ENCODE peak calls at places on chromosomes 11 and 22, in nine cellular contexts. One of them, this sample, is unnamed.

GRCh38 chr11:31240340-31240904 is 129.1 kb downstream of the DCDC1 start:
- DNase-seq in transverse colon: no peak
- DNase-seq in cardiac muscle cell: peak; percentile 72
- DNase-seq in suprapubic skin: no peak
- DNase-seq in AG04450: peak; percentile 1
- DNase-seq in fibroblast of lung: peak; percentile 47
- DNase-seq in right atrium auricular region: no peak
- DNase-seq in HCT116: peak; percentile 59
- DNase-seq in colonic mucosa: no peak
- DNase-seq in this sample: no peak

GRCh38 chr11:62909107-62909894 is 11.9 kb downstream of the CHRM1 start:
- DNase-seq in transverse colon: peak; percentile 85
- DNase-seq in cardiac muscle cell: peak; percentile 85
- DNase-seq in suprapubic skin: no peak
- DNase-seq in AG04450: peak; percentile 39
- DNase-seq in fibroblast of lung: peak; percentile 62
- DNase-seq in right atrium auricular region: peak; percentile 80
- DNase-seq in HCT116: peak; percentile 47
- DNase-seq in colonic mucosa: peak; percentile 91
- DNase-seq in this sample: peak; percentile 72

GRCh38 chr11:84714316-84714780 is 912.8 kb downstream of the DLG2 start:
- DNase-seq in transverse colon: peak; percentile 65
- DNase-seq in cardiac muscle cell: peak; percentile 6
- DNase-seq in suprapubic skin: no peak
- DNase-seq in AG04450: no peak
- DNase-seq in fibroblast of lung: peak; percentile 41
- DNase-seq in right atrium auricular region: no peak
- DNase-seq in HCT116: peak; percentile 12
- DNase-seq in colonic mucosa: peak; percentile 76
- DNase-seq in this sample: no peak

GRCh38 chr11:64451856-64452255 is 92.9 kb downstream of the RPS6KA4 start:
- DNase-seq in transverse colon: no peak
- DNase-seq in cardiac muscle cell: no peak
- DNase-seq in suprapubic skin: no peak
- DNase-seq in AG04450: no peak
- DNase-seq in fibroblast of lung: no peak
- DNase-seq in right atrium auricular region: no peak
- DNase-seq in HCT116: no peak
- DNase-seq in colonic mucosa: no peak
- DNase-seq in this sample: peak; percentile 36

GRCh38 chr22:24216541-24217209 is 28.2 kb downstream of the GGT5 start:
- DNase-seq in transverse colon: no peak
- DNase-seq in cardiac muscle cell: no peak
- DNase-seq in suprapubic skin: no peak
- DNase-seq in AG04450: no peak
- DNase-seq in fibroblast of lung: no peak
- DNase-seq in right atrium auricular region: no peak
- DNase-seq in HCT116: no peak
- DNase-seq in colonic mucosa: no peak
- DNase-seq in this sample: no peak

GRCh38 chr11:11334607-11335006 is 18.4 kb downstream of the CSNK2A3 start:
- DNase-seq in transverse colon: no peak
- DNase-seq in cardiac muscle cell: no peak
- DNase-seq in suprapubic skin: no peak
- DNase-seq in AG04450: no peak
- DNase-seq in fibroblast of lung: no peak
- DNase-seq in right atrium auricular region: no peak
- DNase-seq in HCT116: no peak
- DNase-seq in colonic mucosa: no peak
- DNase-seq in this sample: no peak

GRCh38 chr22:27801197-27801615 is 350 bp downstream of the MN1 start:
- DNase-seq in transverse colon: peak; percentile 30
- DNase-seq in cardiac muscle cell: peak; percentile 54
- DNase-seq in suprapubic skin: no peak
- DNase-seq in AG04450: no peak
- DNase-seq in fibroblast of lung: peak; percentile 66
- DNase-seq in right atrium auricular region: no peak
- DNase-seq in HCT116: no peak
- DNase-seq in colonic mucosa: no peak
- DNase-seq in this sample: no peak

GRCh38 chr11:78384231-78384630 is 33.4 kb downstream of the GAB2 start:
- DNase-seq in transverse colon: no peak
- DNase-seq in cardiac muscle cell: no peak
- DNase-seq in suprapubic skin: no peak
- DNase-seq in AG04450: no peak
- DNase-seq in fibroblast of lung: no peak
- DNase-seq in right atrium auricular region: no peak
- DNase-seq in HCT116: no peak
- DNase-seq in colonic mucosa: no peak
- DNase-seq in this sample: no peak

GRCh38 chr11:46321757-46322156 is 25.5 kb upstream of the DGKZ start:
- DNase-seq in transverse colon: no peak
- DNase-seq in cardiac muscle cell: peak; percentile 74
- DNase-seq in suprapubic skin: no peak
- DNase-seq in AG04450: no peak
- DNase-seq in fibroblast of lung: no peak
- DNase-seq in right atrium auricular region: no peak
- DNase-seq in HCT116: no peak
- DNase-seq in colonic mucosa: no peak
- DNase-seq in this sample: no peak

GRCh38 chr11:18248561-18248960 is at the start of gene SAA2:
- DNase-seq in transverse colon: no peak
- DNase-seq in cardiac muscle cell: no peak
- DNase-seq in suprapubic skin: no peak
- DNase-seq in AG04450: no peak
- DNase-seq in fibroblast of lung: no peak
- DNase-seq in right atrium auricular region: no peak
- DNase-seq in HCT116: no peak
- DNase-seq in colonic mucosa: no peak
- DNase-seq in this sample: no peak

GRCh38 chr22:24118689-24119384 is 62.5 kb upstream of the SUSD2 start:
- DNase-seq in transverse colon: no peak
- DNase-seq in cardiac muscle cell: no peak
- DNase-seq in suprapubic skin: no peak
- DNase-seq in AG04450: no peak
- DNase-seq in fibroblast of lung: no peak
- DNase-seq in right atrium auricular region: no peak
- DNase-seq in HCT116: no peak
- DNase-seq in colonic mucosa: no peak
- DNase-seq in this sample: no peak

GRCh38 chr11:112049777-112050176 is 24.0 kb downstream of the PIH1D2 start:
- DNase-seq in transverse colon: no peak
- DNase-seq in cardiac muscle cell: no peak
- DNase-seq in suprapubic skin: no peak
- DNase-seq in AG04450: no peak
- DNase-seq in fibroblast of lung: no peak
- DNase-seq in right atrium auricular region: no peak
- DNase-seq in HCT116: no peak
- DNase-seq in colonic mucosa: no peak
- DNase-seq in this sample: no peak

GRCh38 chr11:131033151-131033651 is 116.9 kb upstream of the SNX19 start:
- DNase-seq in transverse colon: no peak
- DNase-seq in cardiac muscle cell: peak; percentile 87
- DNase-seq in suprapubic skin: no peak
- DNase-seq in AG04450: peak; percentile 88
- DNase-seq in fibroblast of lung: peak; percentile 99
- DNase-seq in right atrium auricular region: no peak
- DNase-seq in HCT116: peak; percentile 12
- DNase-seq in colonic mucosa: no peak
- DNase-seq in this sample: no peak

GRCh38 chr11:48228761-48229160 is 12.2 kb downstream of the OR4B1 start:
- DNase-seq in transverse colon: no peak
- DNase-seq in cardiac muscle cell: no peak
- DNase-seq in suprapubic skin: no peak
- DNase-seq in AG04450: no peak
- DNase-seq in fibroblast of lung: no peak
- DNase-seq in right atrium auricular region: no peak
- DNase-seq in HCT116: no peak
- DNase-seq in colonic mucosa: no peak
- DNase-seq in this sample: no peak

DNA sequence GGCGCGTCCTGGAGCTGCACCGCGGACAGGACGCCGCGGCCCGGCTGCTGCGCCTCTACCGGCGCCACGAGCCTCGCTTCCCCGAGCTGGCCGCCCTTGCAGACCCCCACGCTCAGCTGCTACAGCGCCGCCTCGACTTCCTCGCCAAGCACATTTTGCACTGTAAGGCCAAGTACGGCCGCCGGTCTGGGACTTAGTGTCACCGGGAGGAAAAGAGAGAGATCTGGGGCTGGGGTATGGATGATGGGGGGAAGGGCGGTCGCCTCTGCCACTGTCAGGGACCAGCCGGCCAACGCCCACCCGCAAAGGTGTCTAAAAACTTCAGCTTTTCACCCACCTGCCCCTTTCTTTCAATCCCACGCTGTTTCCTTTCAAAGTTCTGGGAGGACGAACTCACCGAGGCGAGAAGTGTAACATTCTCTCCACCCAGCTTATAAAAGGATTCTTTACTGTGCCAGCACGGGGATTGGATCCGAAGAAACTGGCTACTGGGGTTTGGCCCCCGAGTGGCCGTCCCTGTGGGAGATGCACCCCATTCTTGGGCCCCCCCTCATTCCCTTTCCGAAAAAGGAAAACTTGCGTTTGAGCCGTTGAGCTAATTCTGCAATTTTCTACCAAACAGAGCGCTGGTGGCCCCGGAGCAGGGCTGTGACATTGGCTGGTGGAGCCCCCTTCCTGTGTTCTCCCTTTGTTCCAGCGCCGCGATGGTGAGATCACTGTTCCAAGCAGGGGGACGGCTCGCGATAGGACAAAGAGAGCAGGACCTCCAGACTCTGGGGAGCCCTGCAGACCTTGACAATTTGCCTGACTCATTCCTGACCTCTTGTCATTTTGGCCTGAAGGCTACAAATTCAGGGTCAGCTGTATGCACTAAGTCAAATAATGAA is 1.7 kb downstream of the FJX1 start:
- DNase-seq in transverse colon: peak; percentile 8
- DNase-seq in cardiac muscle cell: peak; percentile 60
- DNase-seq in suprapubic skin: no peak
- DNase-seq in AG04450: no peak
- DNase-seq in fibroblast of lung: peak; percentile 49
- DNase-seq in right atrium auricular region: no peak
- DNase-seq in HCT116: no peak
- DNase-seq in colonic mucosa: no peak
- DNase-seq in this sample: peak; percentile 63
- TF ChIP-seq CTCF in transverse colon: no peak
- TF ChIP-seq CTCF in cardiac muscle cell: peak; percentile 11
- TF ChIP-seq CTCF in suprapubic skin: no peak
- TF ChIP-seq CTCF in AG04450: peak; percentile 5
- TF ChIP-seq CTCF in fibroblast of lung: no peak
- TF ChIP-seq CTCF in right atrium auricular region: peak; percentile 14
- TF ChIP-seq CTCF in HCT116: no peak
- TF ChIP-seq CTCF in colonic mucosa: no peak
- TF ChIP-seq CTCF in this sample: no peak

DNA sequence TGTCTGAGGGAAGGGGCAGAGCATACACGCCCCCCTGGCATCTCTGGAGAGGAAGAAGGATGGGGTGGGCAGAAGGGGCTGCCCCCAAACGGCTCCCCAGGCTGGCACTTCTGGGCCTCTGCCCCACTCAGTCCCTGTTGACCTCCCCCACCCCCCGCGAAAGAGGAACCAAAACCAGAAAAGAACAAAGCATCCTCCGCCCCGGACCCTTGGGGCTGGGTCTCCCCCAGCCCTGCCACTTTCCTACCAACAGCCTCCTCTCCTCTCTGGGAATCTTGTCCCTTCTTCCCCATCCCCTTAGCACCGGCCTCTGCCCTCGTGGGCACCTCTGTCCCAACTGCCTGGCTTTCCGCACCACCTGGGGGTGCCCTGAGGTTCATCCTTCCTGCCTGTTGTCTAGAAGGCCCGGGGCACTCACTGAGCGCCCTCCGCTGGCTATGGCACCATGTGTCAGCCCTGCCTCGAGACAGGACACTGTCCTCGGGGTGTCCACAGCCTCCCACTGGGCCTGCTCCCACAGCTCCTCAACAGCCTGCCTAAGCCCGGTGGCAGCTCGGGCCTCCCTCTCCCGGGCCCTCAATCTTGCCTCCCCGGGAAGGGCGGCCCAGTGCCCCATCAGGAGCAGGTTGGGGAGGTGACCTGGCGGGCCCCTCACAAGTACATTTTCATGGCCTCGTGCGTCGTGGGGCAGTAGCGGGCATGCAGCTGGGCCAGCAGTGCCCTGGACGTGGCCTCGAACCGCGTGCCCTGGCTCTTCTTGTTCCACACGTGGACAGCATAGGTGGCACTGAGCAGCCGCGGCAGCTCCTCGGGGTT is 28.2 kb downstream of the A4GALT start:
- DNase-seq in transverse colon: no peak
- DNase-seq in cardiac muscle cell: no peak
- DNase-seq in suprapubic skin: no peak
- DNase-seq in AG04450: no peak
- DNase-seq in fibroblast of lung: no peak
- DNase-seq in right atrium auricular region: no peak
- DNase-seq in HCT116: no peak
- DNase-seq in colonic mucosa: no peak
- DNase-seq in this sample: no peak
- H3K27me3 ChIP-seq in transverse colon: no peaks in the 10 kb centered on the region
- H3K27me3 ChIP-seq in cardiac muscle cell: no peaks in the 10 kb centered on the region
- H3K27me3 ChIP-seq in suprapubic skin: no peaks in the 10 kb centered on the region
- H3K27me3 ChIP-seq in AG04450: no peaks in the 10 kb centered on the region
- H3K27me3 ChIP-seq in fibroblast of lung: no peaks in the 10 kb centered on the region
- H3K27me3 ChIP-seq in right atrium auricular region: no peaks in the 10 kb centered on the region
- H3K27me3 ChIP-seq in HCT116: no peaks in the 10 kb centered on the region
- H3K27me3 ChIP-seq in colonic mucosa: no peaks in the 10 kb centered on the region
- H3K27me3 ChIP-seq in this sample: no peaks in the 10 kb centered on the region

GRCh38 chr11:126573325-126574076 is 218.0 kb downstream of the ST3GAL4 start:
- DNase-seq in transverse colon: no peak
- DNase-seq in cardiac muscle cell: no peak
- DNase-seq in suprapubic skin: no peak
- DNase-seq in AG04450: no peak
- DNase-seq in fibroblast of lung: no peak
- DNase-seq in right atrium auricular region: no peak
- DNase-seq in HCT116: no peak
- DNase-seq in colonic mucosa: no peak
- DNase-seq in this sample: no peak
- TF ChIP-seq CTCF in transverse colon: no peak
- TF ChIP-seq CTCF in cardiac muscle cell: no peak
- TF ChIP-seq CTCF in suprapubic skin: no peak
- TF ChIP-seq CTCF in AG04450: peak; percentile 41
- TF ChIP-seq CTCF in fibroblast of lung: no peak
- TF ChIP-seq CTCF in right atrium auricular region: no peak
- TF ChIP-seq CTCF in HCT116: no peak
- TF ChIP-seq CTCF in colonic mucosa: no peak
- TF ChIP-seq CTCF in this sample: no peak

DNA sequence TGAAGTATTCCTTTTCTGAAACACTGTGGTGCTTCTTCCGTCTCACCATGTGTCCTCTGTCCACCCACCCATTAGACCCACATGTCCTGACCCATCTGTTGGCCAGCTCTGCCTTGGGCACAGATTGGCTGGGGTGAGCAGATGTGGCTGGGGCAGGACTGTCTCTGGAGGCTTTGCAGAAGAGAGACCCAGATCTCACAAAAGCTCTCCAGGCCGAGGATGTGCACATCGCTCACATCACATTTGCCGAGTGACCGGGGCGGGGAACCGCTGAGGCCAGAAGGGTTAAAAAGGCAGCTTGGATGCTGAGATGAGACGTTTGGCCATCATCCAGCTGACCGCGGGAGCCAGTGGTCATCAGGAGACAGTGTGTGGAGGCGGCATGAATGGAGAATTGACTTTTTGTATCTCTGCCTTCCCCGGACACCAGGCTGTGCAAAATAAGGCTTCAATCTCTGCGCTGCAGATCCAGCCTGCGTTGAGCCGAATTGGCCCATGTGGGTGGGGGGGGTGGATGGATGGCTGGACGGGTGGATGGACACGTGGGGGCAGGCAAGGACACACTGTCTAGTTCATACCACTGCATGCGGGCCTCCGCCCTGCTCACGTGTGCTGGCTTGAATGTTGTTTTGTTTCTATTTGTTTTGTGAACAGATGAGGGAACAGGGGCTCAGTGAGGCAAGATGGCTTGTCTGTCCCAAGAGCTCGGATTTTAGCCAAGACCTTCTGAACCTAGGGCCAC is 6.1 kb downstream of the IFITM10 start:
- DNase-seq in transverse colon: no peak
- DNase-seq in cardiac muscle cell: no peak
- DNase-seq in suprapubic skin: peak; percentile 83
- DNase-seq in AG04450: no peak
- DNase-seq in fibroblast of lung: no peak
- DNase-seq in right atrium auricular region: no peak
- DNase-seq in HCT116: no peak
- DNase-seq in colonic mucosa: no peak
- DNase-seq in this sample: no peak
- H3K27me3 ChIP-seq in transverse colon: peaks cover 19% of the 10 kb centered on the region
- H3K27me3 ChIP-seq in cardiac muscle cell: peaks cover 45% of the 10 kb centered on the region
- H3K27me3 ChIP-seq in suprapubic skin: peaks cover 11% of the 10 kb centered on the region
- H3K27me3 ChIP-seq in AG04450: peaks cover 24% of the 10 kb centered on the region
- H3K27me3 ChIP-seq in fibroblast of lung: peaks cover 7% of the 10 kb centered on the region
- H3K27me3 ChIP-seq in right atrium auricular region: no peaks in the 10 kb centered on the region
- H3K27me3 ChIP-seq in HCT116: peaks cover 12% of the 10 kb centered on the region
- H3K27me3 ChIP-seq in colonic mucosa: peaks cover 12% of the 10 kb centered on the region
- H3K27me3 ChIP-seq in this sample: peaks cover 13% of the 10 kb centered on the region